ENCODE peak calls at places on chromosomes 4 and X, in seven cellular contexts. F is AG09309, E is K562, O is left ventricle myocardium inferior, T is MM.1S, P is bronchial epithelial cell, U is OCI-LY7. I is an unnamed sample.

GRCh38 chr4:36168127-36168898 is 76.0 kb downstream of the ARAP2 start:
- DNase-seq in F (no peak), E (no peak), O (no peak), T (no peak), P (peak), U (no peak), I (no peak)

GRCh38 chrX:101397779-101398178 is 7.0 kb downstream of the RPL36A start:
- DNase-seq in F (no peak), E (peak), O (no peak), T (no peak), P (no peak), U (no peak), I (no peak)

GRCh38 chr4:62899607-62900364 is 1509.5 kb downstream of the TECRL start:
- DNase-seq in F (no peak), E (no peak), O (no peak), T (no peak), P (no peak), U (no peak), I (no peak)

GRCh38 chr4:145635117-145635516 is 15.9 kb downstream of the MMAA start:
- DNase-seq in F (no peak), E (no peak), O (no peak), T (peak), P (no peak), U (no peak), I (no peak)

GRCh38 chrX:69179380-69179911 is 14.2 kb upstream of the PJA1 start:
- DNase-seq in F (no peak), E (no peak), O (no peak), T (no peak), P (no peak), U (no peak), I (no peak)

GRCh38 chrX:128800138-128800537 is 723.2 kb downstream of the SMARCA1 start:
- DNase-seq in F (no peak), E (peak), O (no peak), T (no peak), P (no peak), U (no peak), I (no peak)

GRCh38 chrX:80792205-80792604 is 17.5 kb downstream of the BRWD3 start:
- DNase-seq in F (no peak), E (no peak), O (no peak), T (no peak), P (no peak), U (no peak), I (no peak)

GRCh38 chrX:154797006-154797405 is 8.3 kb downstream of the MPP1 start:
- DNase-seq in F (no peak), E (no peak), O (no peak), T (no peak), P (peak), U (no peak), I (no peak)

GRCh38 chrX:24838624-24839023 is 144.9 kb downstream of the POLA1 start:
- DNase-seq in F (peak), E (peak), O (no peak), T (peak), P (peak), U (peak), I (peak)

GRCh38 chrX:46979340-46979739 is 67.1 kb downstream of the JADE3 start:
- DNase-seq in F (peak), E (no peak), O (no peak), T (no peak), P (peak), U (no peak), I (no peak)

GRCh38 chr4:48766393-48766792 is 13.7 kb downstream of the FRYL start:
- DNase-seq in F (no peak), E (no peak), O (no peak), T (no peak), P (no peak), U (peak), I (peak)

GRCh38 chr4:7529368-7529923 is 94.7 kb upstream of the PSAPL1 start:
- DNase-seq in F (no peak), E (no peak), O (no peak), T (no peak), P (no peak), U (no peak), I (no peak)

GRCh38 chr4:113256946-113257345 is 207.5 kb downstream of the ANK2 start:
- DNase-seq in F (peak), E (no peak), O (no peak), T (no peak), P (peak), U (no peak), I (no peak)

GRCh38 chrX:16320765-16321355 is 153.6 kb downstream of the MAGEB17 start:
- DNase-seq in F (no peak), E (no peak), O (no peak), T (no peak), P (peak), U (no peak), I (no peak)

GRCh38 chrX:22122510-22122909 is 90.4 kb downstream of the PHEX start:
- DNase-seq in F (peak), E (no peak), O (no peak), T (no peak), P (peak), U (no peak), I (no peak)

GRCh38 chr4:25857403-25857802 is 5.4 kb downstream of the SEL1L3 start:
- DNase-seq in F (no peak), E (no peak), O (no peak), T (no peak), P (no peak), U (peak), I (no peak)

GRCh38 chr4:115668396-115668795 is 555.0 kb upstream of the NDST4 start:
- DNase-seq in F (no peak), E (no peak), O (no peak), T (no peak), P (no peak), U (no peak), I (no peak)

GRCh38 chrX:83819304-83819703 is 41.6 kb upstream of the CYLC1 start:
- DNase-seq in F (no peak), E (no peak), O (no peak), T (no peak), P (no peak), U (no peak), I (no peak)

GRCh38 chrX:70013483-70014222 is 36.1 kb downstream of the AWAT2 start:
- DNase-seq in F (no peak), E (no peak), O (peak), T (no peak), P (no peak), U (no peak), I (no peak)

GRCh38 chr4:89915937-89916336 is 21.3 kb downstream of the MMRN1 start:
- DNase-seq in F (no peak), E (no peak), O (no peak), T (no peak), P (no peak), U (no peak), I (no peak)

GRCh38 chr4:3440979-3441500 is 728 bp upstream of the HGFAC start:
- DNase-seq in F (no peak), E (peak), O (no peak), T (no peak), P (peak), U (no peak), I (no peak)

GRCh38 chr4:114658179-114658578 is 59.6 kb downstream of the UGT8 start:
- DNase-seq in F (no peak), E (no peak), O (no peak), T (no peak), P (no peak), U (no peak), I (no peak)

GRCh38 chr4:61531188-61531587 is 331.1 kb downstream of the ADGRL3 start:
- DNase-seq in F (no peak), E (no peak), O (no peak), T (no peak), P (no peak), U (no peak), I (no peak)

GRCh38 chr4:8364141-8364540 is 76.4 kb downstream of the ACOX3 start:
- DNase-seq in F (no peak), E (no peak), O (no peak), T (no peak), P (no peak), U (no peak), I (no peak)

GRCh38 chr4:22850055-22850454 is 157.3 kb downstream of the GBA3 start:
- DNase-seq in F (no peak), E (no peak), O (no peak), T (no peak), P (no peak), U (no peak), I (no peak)

GRCh38 chrX:80285131-80285773 is 135.0 kb upstream of the TENT5D start:
- DNase-seq in F (peak), E (peak), O (no peak), T (peak), P (peak), U (peak), I (no peak)

GRCh38 chrX:139930923-139931645 is 1.8 kb downstream of the ATP11C start:
- DNase-seq in F (no peak), E (peak), O (peak), T (peak), P (no peak), U (peak), I (peak)

GRCh38 chrX:15882704-15883539 is 28.3 kb upstream of the AP1S2 start:
- DNase-seq in F (no peak), E (peak), O (no peak), T (peak), P (peak), U (peak), I (no peak)

GRCh38 chr4:40940317-40940720 is 190.6 kb downstream of the NSUN7 start:
- DNase-seq in F (no peak), E (no peak), O (peak), T (no peak), P (no peak), U (no peak), I (no peak)

GRCh38 chr4:56674984-56675383 is 6.1 kb downstream of the HOPX start:
- DNase-seq in F (no peak), E (no peak), O (no peak), T (no peak), P (no peak), U (no peak), I (no peak)

GRCh38 chr4:56215901-56216300 is 171.4 kb downstream of the AASDH start:
- DNase-seq in F (no peak), E (no peak), O (no peak), T (no peak), P (peak), U (no peak), I (no peak)

GRCh38 chr4:87068591-87069021 is 133.8 kb downstream of the AFF1 start:
- DNase-seq in F (no peak), E (no peak), O (no peak), T (no peak), P (no peak), U (peak), I (no peak)

GRCh38 chr4:46274717-46275116 is 115.2 kb downstream of the GABRA2 start:
- DNase-seq in F (no peak), E (peak), O (no peak), T (no peak), P (no peak), U (peak), I (no peak)

GRCh38 chr4:74098628-74098995 is 383 bp downstream of the CXCL2 start:
- DNase-seq in F (no peak), E (peak), O (peak), T (no peak), P (no peak), U (no peak), I (no peak)

GRCh38 chr4:26163425-26164362 is 157.1 kb upstream of the RBPJ start:
- DNase-seq in F (no peak), E (no peak), O (no peak), T (no peak), P (no peak), U (no peak), I (no peak)

GRCh38 chr4:173333658-173334084 is 487 bp downstream of the HMGB2 start:
- DNase-seq in F (no peak), E (peak), O (peak), T (peak), P (no peak), U (peak), I (peak)

DNA sequence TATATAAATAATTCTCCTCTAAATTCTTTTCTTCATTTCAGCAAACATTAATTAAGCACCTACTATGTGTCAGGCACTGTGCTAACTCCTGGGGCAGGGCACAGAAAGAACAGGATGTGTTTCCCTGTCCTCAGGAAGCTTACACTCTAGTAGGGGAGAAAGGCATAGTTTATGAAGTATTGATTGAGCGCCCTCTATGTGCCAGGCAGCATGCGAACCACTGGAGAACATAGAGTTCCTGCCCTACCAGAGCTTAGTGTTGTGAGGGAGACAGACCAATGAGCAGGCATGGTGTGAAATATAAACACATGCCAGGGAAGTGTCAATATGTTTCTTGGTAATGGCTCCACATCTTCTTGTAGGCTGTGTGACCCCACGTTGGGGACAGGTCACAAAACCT is 3.7 kb downstream of the ADGRG4 start:
- DNase-seq in F (no peak), E (no peak), O (no peak), T (no peak), P (no peak), U (no peak), I (no peak)
- TF ChIP-seq CTCF in F (no peak), E (no peak), O (no peak), T (no peak), P (no peak), U (peak), I (no peak)

DNA sequence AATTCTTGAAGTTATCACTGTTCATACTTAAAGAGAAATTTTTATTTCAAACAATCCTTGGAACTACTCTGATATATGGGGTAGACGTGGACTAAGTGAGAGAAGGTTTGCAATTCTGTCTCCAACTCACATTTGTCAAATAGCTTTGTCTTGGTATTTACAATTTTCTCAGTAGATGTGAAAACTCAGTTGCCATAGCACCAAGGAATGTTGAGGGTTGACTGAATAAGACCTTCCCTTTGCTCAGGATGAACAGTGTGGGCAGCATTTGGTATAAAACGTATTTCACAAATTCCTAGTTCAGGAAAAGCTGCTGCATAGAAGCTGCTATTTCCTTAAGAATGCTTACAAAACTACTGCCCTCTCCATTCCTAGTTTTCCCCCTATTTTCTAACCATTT is 399.5 kb downstream of the NKX6-1 start:
- DNase-seq in F (no peak), E (no peak), O (no peak), T (no peak), P (no peak), U (no peak), I (no peak)
- TF ChIP-seq CTCF in F (no peak), E (no peak), O (no peak), T (no peak), P (no peak), U (no peak), I (no peak)

DNA sequence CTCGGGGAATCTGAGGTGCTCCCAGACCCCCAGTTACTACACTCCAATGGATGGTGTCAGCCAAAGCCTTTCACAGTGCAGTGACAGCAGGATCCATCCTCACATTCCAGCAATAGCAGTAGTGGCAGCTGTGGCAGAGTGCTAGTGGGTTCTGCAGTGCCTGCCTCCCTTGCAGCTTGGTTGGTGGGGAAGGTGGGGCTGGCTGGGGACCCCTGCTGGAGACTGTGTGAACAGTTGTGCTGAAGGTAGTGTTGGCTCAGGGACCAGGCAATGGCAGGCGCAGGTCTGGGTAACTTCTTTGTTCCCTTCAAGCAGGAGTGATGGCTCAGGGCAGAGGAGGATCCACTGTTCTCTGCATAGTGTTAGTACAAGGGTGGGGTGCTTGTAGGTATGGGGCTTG is 343.7 kb upstream of the TRAM1L1 start:
- DNase-seq in F (no peak), E (no peak), O (no peak), T (no peak), P (no peak), U (no peak), I (no peak)
- TF ChIP-seq CTCF in F (no peak), E (no peak), O (no peak), T (peak), P (no peak), U (peak), I (no peak)

GRCh38 chr4:169105620-169106019 is 95.6 kb upstream of the CBR4 start:
- DNase-seq in F (no peak), E (no peak), O (no peak), T (no peak), P (no peak), U (no peak), I (no peak)
- TF ChIP-seq CTCF in F (no peak), E (no peak), O (no peak), T (no peak), P (no peak), U (no peak), I (no peak)

GRCh38 chrX:105975382-105975781 is 63.1 kb downstream of the SERPINA7 start:
- DNase-seq in F (no peak), E (no peak), O (no peak), T (peak), P (peak), U (no peak), I (no peak)
- TF ChIP-seq CTCF in F (peak), E (no peak), O (peak), T (peak), P (peak), U (peak), I (no peak)

GRCh38 chrX:48611703-48612102 is 14.4 kb downstream of the WDR13 start:
- DNase-seq in F (no peak), E (peak), O (no peak), T (no peak), P (no peak), U (no peak), I (no peak)

GRCh38 chrX:48604701-48605100 is 7.4 kb downstream of the WDR13 start:
- DNase-seq in F (no peak), E (no peak), O (no peak), T (no peak), P (no peak), U (no peak), I (no peak)

GRCh38 chrX:48600226-48600625 is 2.9 kb downstream of the WDR13 start:
- DNase-seq in F (no peak), E (no peak), O (no peak), T (no peak), P (no peak), U (no peak), I (no peak)

GRCh38 chrX:48601741-48602394 is 4.6 kb downstream of the WDR13 start:
- DNase-seq in F (no peak), E (no peak), O (no peak), T (no peak), P (no peak), U (no peak), I (no peak)

DNA sequence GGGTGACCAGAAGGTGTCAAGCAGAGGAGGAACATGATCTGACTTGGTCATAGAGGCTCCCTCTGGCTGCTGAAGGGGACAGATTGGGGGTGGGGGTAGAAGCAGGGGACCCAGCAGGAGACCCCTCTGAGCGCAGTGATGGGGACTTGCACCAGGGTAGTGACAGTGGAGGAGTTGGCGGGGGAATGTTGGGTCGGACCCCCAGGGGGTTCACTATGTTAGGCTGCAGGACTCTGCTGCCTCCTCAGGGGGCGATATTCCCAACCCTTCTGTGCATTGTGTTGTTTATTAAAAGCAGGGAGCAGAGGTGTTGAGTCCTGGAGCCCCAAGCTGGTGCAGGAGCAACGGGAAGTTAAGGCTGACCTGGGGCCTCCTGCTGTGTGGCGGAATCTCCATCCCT is 8.8 kb downstream of the WDR13 start:
- DNase-seq in F (no peak), E (no peak), O (no peak), T (no peak), P (no peak), U (no peak), I (no peak)
- TF ChIP-seq CTCF in F (no peak), E (peak), O (no peak), T (no peak), P (peak), U (peak), I (no peak)

DNA sequence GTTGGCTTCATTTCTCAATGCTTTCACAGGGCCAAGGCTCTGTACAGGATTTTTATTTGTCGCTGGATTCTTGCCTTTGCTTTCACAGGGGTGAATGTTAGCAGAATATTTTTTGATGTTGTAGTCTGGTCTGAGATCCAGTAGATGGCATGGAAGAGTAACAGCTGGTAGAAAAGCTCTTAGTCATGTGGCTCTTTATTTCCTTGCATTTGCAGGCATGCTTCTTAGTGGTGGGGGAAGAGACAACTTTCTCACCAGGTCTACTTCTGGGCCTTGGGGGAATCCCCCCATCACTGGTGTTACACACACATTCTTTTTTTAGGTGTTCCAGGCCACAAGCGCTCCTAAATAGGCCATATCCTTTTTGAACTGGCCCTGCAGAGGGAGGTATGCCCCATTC is 58.2 kb upstream of the DKK2 start:
- DNase-seq in F (peak), E (no peak), O (no peak), T (peak), P (peak), U (no peak), I (peak)
- TF ChIP-seq CTCF in F (peak), E (no peak), O (no peak), T (peak), P (peak), U (peak), I (no peak)

DNA sequence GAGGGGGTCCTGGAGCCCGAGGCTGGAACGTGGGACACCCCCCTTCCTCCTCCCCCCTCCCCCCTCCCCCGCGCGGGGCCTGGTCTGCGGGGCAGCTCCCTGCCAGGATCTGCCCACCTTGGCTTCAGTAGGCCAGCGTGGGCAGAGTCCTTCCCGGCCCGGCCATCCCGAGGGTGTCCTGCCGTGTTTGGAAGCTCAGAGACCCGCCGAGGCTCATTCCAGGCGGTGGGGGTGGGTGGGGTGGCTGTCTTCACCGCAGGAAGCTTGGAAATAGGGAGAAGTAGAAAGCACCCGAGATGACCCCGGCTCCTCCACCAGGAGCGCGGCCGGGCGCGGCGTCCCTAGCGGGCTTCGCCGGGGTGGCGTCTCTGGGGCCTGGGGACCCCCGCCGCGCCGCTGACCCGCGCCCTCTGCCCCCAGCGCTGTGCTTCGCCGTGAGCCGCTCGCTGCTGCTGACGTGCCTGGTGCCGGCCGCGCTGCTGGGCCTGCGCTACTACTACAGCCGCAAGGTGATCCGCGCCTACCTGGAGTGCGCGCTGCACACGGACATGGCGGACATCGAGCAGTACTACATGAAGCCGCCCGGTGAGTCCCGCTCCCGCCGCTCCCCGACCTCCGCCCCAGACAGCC is 1.6 kb downstream of the NAT8L start:
- DNase-seq in F (no peak), E (no peak), O (peak), T (no peak), P (no peak), U (no peak), I (no peak)
- TF ChIP-seq CTCF in F (no peak), E (no peak), O (no peak), T (no peak), P (no peak), U (no peak), I (no peak)

GRCh38 chrX:123392921-123393320 is 208.8 kb downstream of the GRIA3 start:
- DNase-seq in F (no peak), E (no peak), O (no peak), T (no peak), P (no peak), U (no peak), I (no peak)
- TF ChIP-seq CTCF in F (no peak), E (no peak), O (no peak), T (no peak), P (no peak), U (no peak), I (no peak)

I was measured in GM13976.